ENCODE peak calls at places on chromosomes 7 and 10, in four cellular contexts. F is neuronal stem cell, B is MM.1S, T is GM23248. O is an unnamed sample. For H3K4me1, the result is how much of the 10 kb centered on the place peaks cover.

GRCh38 chr10:12191715-12192114 is 4.0 kb downstream of the NUDT5 start:
- DNase-seq in F (no peak), B (no peak), T (peak), O (no peak)

GRCh38 chr10:131726967-131727366 is 173.8 kb upstream of the PPP2R2D start:
- DNase-seq in F (no peak), B (no peak), T (no peak), O (no peak)

GRCh38 chr7:14507617-14508016 is 394.9 kb downstream of the DGKB start:
- DNase-seq in F (no peak), B (no peak), T (peak), O (no peak)

GRCh38 chr7:152158801-152159587 is 133.5 kb downstream of the GALNT11 start:
- DNase-seq in F (no peak), B (peak), T (no peak), O (no peak)

GRCh38 chr10:13331641-13332040 is 16.5 kb downstream of the SEPHS1 start:
- DNase-seq in F (no peak), B (no peak), T (no peak), O (no peak)

GRCh38 chr7:12316925-12317324 is 86.7 kb downstream of the VWDE start:
- DNase-seq in F (no peak), B (no peak), T (no peak), O (no peak)

GRCh38 chr10:103843854-103844567 is 11.4 kb downstream of the SH3PXD2A start:
- DNase-seq in F (no peak), B (no peak), T (peak), O (no peak)

GRCh38 chr7:134996097-134996550 is 9.8 kb downstream of the AGBL3 start:
- DNase-seq in F (no peak), B (peak), T (no peak), O (no peak)

GRCh38 chr10:31484407-31485135 is 165.6 kb downstream of the ZEB1 start:
- DNase-seq in F (no peak), B (no peak), T (peak), O (no peak)

GRCh38 chr7:138898255-138898654 is 82.9 kb downstream of the KIAA1549 start:
- DNase-seq in F (no peak), B (peak), T (peak), O (no peak)

GRCh38 chr10:113977174-113977573 is 66.5 kb upstream of the ADRB1 start:
- DNase-seq in F (no peak), B (no peak), T (no peak), O (no peak)

GRCh38 chr7:140667476-140667875 is 5.3 kb upstream of the ADCK2 start:
- DNase-seq in F (no peak), B (no peak), T (no peak), O (no peak)

GRCh38 chr7:114793155-114793849 is 128.6 kb upstream of the MDFIC start:
- DNase-seq in F (no peak), B (no peak), T (no peak), O (no peak)

GRCh38 chr10:53102424-53102823 is 329.8 kb upstream of the MBL2 start:
- DNase-seq in F (no peak), B (no peak), T (no peak), O (no peak)

GRCh38 chr10:35608317-35608672 is 3.2 kb downstream of the GJD4 start:
- DNase-seq in F (no peak), B (no peak), T (no peak), O (no peak)

GRCh38 chr10:101231912-101232689 is 2.8 kb upstream of the LBX1 start:
- DNase-seq in F (no peak), B (no peak), T (no peak), O (no peak)

GRCh38 chr10:35328404-35329037 is 7.8 kb upstream of the CCNY start:
- DNase-seq in F (no peak), B (no peak), T (peak), O (no peak)

GRCh38 chr7:89332026-89332425 is 536.5 kb upstream of the TEX47 start:
- DNase-seq in F (no peak), B (no peak), T (peak), O (no peak)

GRCh38 chr7:95915731-95916130 is 143.4 kb downstream of the DYNC1I1 start:
- DNase-seq in F (no peak), B (peak), T (peak), O (no peak)

GRCh38 chr10:61669849-61670248 is 7.1 kb downstream of the CABCOCO1 start:
- DNase-seq in F (no peak), B (no peak), T (no peak), O (no peak)

GRCh38 chr10:104297697-104298660 is 29.0 kb downstream of the GSTO2 start:
- DNase-seq in F (peak), B (no peak), T (peak), O (no peak)

GRCh38 chr7:36198854-36199266 is 45.8 kb downstream of the EEPD1 start:
- DNase-seq in F (no peak), B (no peak), T (no peak), O (no peak)

GRCh38 chr7:4774007-4774406 is 1.4 kb upstream of the AP5Z1 start:
- DNase-seq in F (no peak), B (no peak), T (no peak), O (no peak)

GRCh38 chr10:95287281-95287680 is 3.5 kb downstream of the PDLIM1 start:
- DNase-seq in F (no peak), B (no peak), T (peak), O (no peak)

GRCh38 chr10:78211476-78212110 is 177.9 kb downstream of the RPS24 start:
- DNase-seq in F (peak), B (no peak), T (peak), O (no peak)

GRCh38 chr10:62008943-62009342 is 107.4 kb downstream of the ARID5B start:
- DNase-seq in F (no peak), B (no peak), T (no peak), O (no peak)

GRCh38 chr7:73774923-73775322 is 4.9 kb upstream of the CLDN3 start:
- DNase-seq in F (no peak), B (no peak), T (peak), O (no peak)

GRCh38 chr10:84822926-84823325 is 494.5 kb downstream of the CCSER2 start:
- DNase-seq in F (no peak), B (no peak), T (no peak), O (no peak)

GRCh38 chr7:42144253-42145002 is 92.6 kb downstream of the GLI3 start:
- DNase-seq in F (no peak), B (no peak), T (peak), O (no peak)

GRCh38 chr10:47336387-47337134 is 11.6 kb upstream of the RBP3 start:
- DNase-seq in F (no peak), B (no peak), T (peak), O (peak)

GRCh38 chr7:76106893-76107292 is 59.0 kb downstream of the MDH2 start:
- DNase-seq in F (no peak), B (no peak), T (no peak), O (no peak)

GRCh38 chr7:76108540-76109233 is 60.8 kb downstream of the MDH2 start:
- DNase-seq in F (no peak), B (no peak), T (peak), O (no peak)
- H3K9ac ChIP-seq in F (no peak), B (no peak), T (no peak), O (no peak)

DNA sequence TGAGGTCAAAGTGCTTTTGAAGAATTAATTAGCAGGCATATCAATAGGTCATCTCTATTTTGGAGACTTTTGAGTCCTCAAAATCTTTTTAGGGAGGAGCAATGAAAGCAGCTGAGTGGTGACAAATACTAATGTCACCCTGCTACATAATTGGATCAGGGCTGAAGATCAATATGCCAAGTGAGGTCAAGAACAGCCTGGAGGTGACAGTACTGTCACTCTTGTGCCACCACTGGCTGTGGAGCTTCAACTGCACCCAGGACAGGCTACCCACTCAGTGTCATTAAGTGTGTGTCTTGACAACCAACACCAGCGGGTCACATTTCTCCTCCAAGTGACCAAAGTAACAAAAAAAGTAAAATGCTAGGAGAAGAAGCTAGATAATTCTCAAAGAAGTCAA is 167.8 kb downstream of the DOCK4 start:
- DNase-seq in F (no peak), B (no peak), T (no peak), O (no peak)
- H3K4me3 ChIP-seq in F (no peak), B (no peak), T (no peak), O (no peak)

DNA sequence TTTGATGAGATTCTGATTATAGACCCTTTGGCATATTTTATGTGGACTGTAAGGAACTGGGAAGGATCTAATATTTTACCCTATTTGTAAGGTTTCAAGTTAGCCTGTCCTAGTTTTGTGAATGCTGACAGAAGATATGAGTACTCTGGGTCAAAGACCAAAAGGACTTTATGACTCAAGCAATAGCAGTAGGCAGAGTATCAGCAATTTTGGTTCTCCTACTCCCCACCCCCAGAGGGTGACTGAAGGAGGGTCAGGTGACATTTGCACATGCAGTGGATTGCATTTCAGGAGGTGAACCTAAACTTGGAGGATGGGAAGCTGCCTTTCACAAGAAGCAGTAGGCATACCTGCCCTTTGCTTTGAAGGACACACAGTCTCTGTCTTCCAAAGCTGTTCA is 84.0 kb upstream of the KLF6 start:
- DNase-seq in F (no peak), B (no peak), T (no peak), O (no peak)
- H3K4me1 ChIP-seq in F (under half), B (under half), T (under half), O (under half)

GRCh38 chr10:22683995-22684305 is 30.4 kb downstream of the PIP4K2A start:
- DNase-seq in F (no peak), B (peak), T (peak), O (no peak)
- H3K9ac ChIP-seq in F (no peak), B (peak), T (no peak), O (no peak)

GRCh38 chr7:92461027-92462003 is 14.0 kb downstream of the GATAD1 start:
- DNase-seq in F (peak), B (peak), T (peak), O (no peak)
- H3K4me3 ChIP-seq in F (no peak), B (no peak), T (no peak), O (peak)

GRCh38 chr7:130890176-130891020 is 156.4 kb upstream of the KLF14 start:
- DNase-seq in F (no peak), B (no peak), T (peak), O (no peak)
- H3K4me1 ChIP-seq in F (under half), B (under half), T (half or more), O (under half)

GRCh38 chr7:142542938-142543337 is 206.3 kb upstream of the PRSS1 start:
- DNase-seq in F (no peak), B (no peak), T (peak), O (no peak)

GRCh38 chr7:142540371-142540770 is 208.9 kb upstream of the PRSS1 start:
- DNase-seq in F (no peak), B (no peak), T (no peak), O (no peak)

GRCh38 chr7:142537760-142538159 is 211.5 kb upstream of the PRSS1 start:
- DNase-seq in F (no peak), B (no peak), T (no peak), O (no peak)

GRCh38 chr7:142542097-142542496 is 207.2 kb upstream of the PRSS1 start:
- DNase-seq in F (no peak), B (no peak), T (no peak), O (no peak)

GRCh38 chr7:142539901-142540300 is 209.4 kb upstream of the PRSS1 start:
- DNase-seq in F (no peak), B (peak), T (peak), O (no peak)
- H3K9ac ChIP-seq in F (no peak), B (no peak), T (no peak), O (no peak)

GRCh38 chr7:116840256-116840655 is 22.1 kb upstream of the CAPZA2 start:
- DNase-seq in F (no peak), B (no peak), T (no peak), O (no peak)

GRCh38 chr7:116843373-116843772 is 19.0 kb upstream of the CAPZA2 start:
- DNase-seq in F (no peak), B (no peak), T (no peak), O (no peak)
- H3K4me3 ChIP-seq in F (no peak), B (peak), T (no peak), O (no peak)

GRCh38 chr7:101393865-101394264 is 31.2 kb downstream of the COL26A1 start:
- DNase-seq in F (no peak), B (no peak), T (no peak), O (no peak)

GRCh38 chr7:101391991-101392390 is 29.3 kb downstream of the COL26A1 start:
- DNase-seq in F (no peak), B (no peak), T (no peak), O (no peak)

GRCh38 chr7:101386558-101387199 is 24.0 kb downstream of the COL26A1 start:
- DNase-seq in F (peak), B (peak), T (peak), O (no peak)

GRCh38 chr7:101395376-101395775 is 32.7 kb downstream of the COL26A1 start:
- DNase-seq in F (no peak), B (peak), T (no peak), O (no peak)

GRCh38 chr7:101390901-101391301 is 28.2 kb downstream of the COL26A1 start:
- DNase-seq in F (peak), B (peak), T (no peak), O (peak)
- H3K4me1 ChIP-seq in F (under half), B (under half), T (under half), O (under half)

O was measured in kidney.